ENCODE peak calls at places on chromosomes 3 and 15, in eight cellular contexts. L, N, V, O, U, B, T and W are unnamed samples. For H3K27me3, the result is how much of the 10 kb centered on the place peaks cover.

GRCh38 chr15:74958908-74959642 is 2.5 kb upstream of the RPP25 start:
- DNase-seq in T (no peak), V (no peak), O (no peak), N (no peak), U (no peak), B (no peak), L (no peak), W (no peak)

GRCh38 chr15:41928637-41929620 is 35.1 kb upstream of the SPTBN5 start:
- DNase-seq in L (no peak), O (peak), N (no peak), B (peak), T (no peak), V (no peak), U (no peak), W (no peak)

GRCh38 chr3:4977001-4977888 is 2.0 kb upstream of the BHLHE40 start:
- DNase-seq in O (peak), V (peak), N (peak), T (no peak), U (peak), L (peak), B (peak), W (peak)

GRCh38 chr3:20645340-20645739 is 459.3 kb upstream of the SGO1 start:
- DNase-seq in L (no peak), O (no peak), U (no peak), V (no peak), B (no peak), T (no peak), N (no peak), W (no peak)

GRCh38 chr3:12629560-12629959 is 34.4 kb downstream of the RAF1 start:
- DNase-seq in U (no peak), N (no peak), V (no peak), L (no peak), B (peak), T (no peak), O (no peak), W (no peak)

GRCh38 chr3:170109579-170110293 is 71.8 kb downstream of the PHC3 start:
- DNase-seq in L (no peak), O (no peak), N (no peak), U (no peak), B (no peak), V (no peak), T (no peak), W (no peak)

GRCh38 chr15:42218953-42219596 is 11.0 kb upstream of the VPS39 start:
- DNase-seq in N (no peak), T (no peak), O (no peak), L (no peak), U (no peak), B (no peak), V (no peak), W (no peak)

GRCh38 chr3:61181874-61182273 is 69.4 kb downstream of the FHIT start:
- DNase-seq in L (peak), V (no peak), B (no peak), N (no peak), O (no peak), T (no peak), U (no peak), W (no peak)

GRCh38 chr3:185823280-185824044 is 1.4 kb downstream of the IGF2BP2 start:
- DNase-seq in L (no peak), N (no peak), B (peak), O (peak), V (peak), T (no peak), U (no peak), W (peak)

GRCh38 chr15:71386448-71387236 is 271.4 kb downstream of the THSD4 start:
- DNase-seq in T (no peak), U (no peak), B (no peak), V (no peak), O (no peak), L (no peak), N (no peak), W (no peak)

GRCh38 chr3:20480771-20481170 is 294.8 kb upstream of the SGO1 start:
- DNase-seq in L (no peak), U (no peak), V (no peak), B (no peak), N (no peak), O (no peak), T (no peak), W (no peak)

GRCh38 chr15:89429986-89430385 is 66.4 kb downstream of the RHCG start:
- DNase-seq in V (no peak), T (no peak), O (no peak), B (no peak), U (no peak), N (no peak), L (no peak), W (no peak)

GRCh38 chr3:161104561-161105551 is at the start of gene B3GALNT1:
- DNase-seq in O (peak), T (no peak), N (peak), U (no peak), B (peak), L (no peak), V (peak), W (peak)

DNA sequence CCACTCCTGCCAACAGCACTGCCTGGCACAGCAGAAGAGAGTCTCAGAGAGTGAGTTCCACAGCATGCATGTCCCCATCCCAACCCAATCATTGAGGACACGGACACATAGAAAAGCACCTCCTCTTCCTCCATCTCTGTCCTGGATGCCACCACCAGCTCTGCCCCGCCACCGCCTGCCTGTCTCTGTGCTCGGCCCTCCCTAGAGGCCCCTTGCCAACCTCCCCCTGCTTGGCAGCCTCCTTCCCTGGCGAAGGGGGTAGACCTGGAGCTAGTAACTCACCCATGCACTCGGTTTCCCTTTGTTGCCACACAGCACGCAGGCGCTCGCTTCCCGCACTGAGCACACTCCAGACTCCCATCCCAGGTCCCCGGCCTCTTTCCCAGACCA is 66.1 kb upstream of the SLC6A1 start:
- DNase-seq in U (no peak), V (no peak), T (no peak), B (no peak), L (no peak), N (no peak), O (no peak), W (no peak)
- TF ChIP-seq EP300 in U (no peak), V (no peak), T (no peak), B (no peak), L (no peak), N (no peak), O (no peak), W (no peak)

GRCh38 chr3:69823710-69824109 is 84.4 kb downstream of the MITF start:
- DNase-seq in B (no peak), V (no peak), U (no peak), O (no peak), T (no peak), L (no peak), N (no peak), W (no peak)
- H3K27me3 ChIP-seq in B (under half), V (under half), U (under half), O (under half), T (under half), L (under half), N (under half), W (under half)

DNA sequence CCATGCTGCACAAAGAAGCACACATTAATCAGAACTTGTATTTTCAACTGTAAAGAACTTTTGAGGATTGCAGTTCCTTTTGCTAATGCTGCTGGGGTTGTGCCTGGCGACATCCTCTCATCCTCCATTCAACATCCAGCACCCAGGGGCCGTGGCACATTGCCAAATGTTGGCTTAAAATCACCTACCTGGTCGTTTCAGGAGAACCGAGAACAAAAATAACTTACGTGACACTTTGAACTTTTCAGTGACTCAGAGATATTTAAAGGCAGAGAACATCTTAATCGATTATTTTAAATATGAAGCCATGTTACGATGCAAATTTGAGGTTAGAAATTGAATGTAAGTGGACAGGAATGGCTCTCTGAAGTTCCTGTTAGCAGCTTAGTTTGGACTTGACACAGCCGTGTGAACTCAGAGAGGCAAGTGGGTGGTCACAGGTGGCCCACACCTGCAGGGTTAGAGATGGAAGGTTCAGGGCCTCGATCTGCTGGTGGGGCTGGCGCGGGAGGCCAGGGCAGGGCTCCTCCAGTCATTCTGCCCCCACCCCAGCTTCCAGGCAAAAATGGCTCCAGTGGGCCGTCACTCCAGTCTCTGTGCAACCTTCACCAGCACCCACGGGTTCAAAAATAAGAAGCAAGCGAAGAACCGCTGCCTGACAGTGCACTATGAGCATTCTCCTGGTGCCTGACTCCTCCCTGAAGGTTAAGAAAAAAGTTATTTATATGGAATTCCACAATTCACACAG is 12.2 kb downstream of the LRRK1 start:
- DNase-seq in T (no peak), B (no peak), N (no peak), L (no peak), U (no peak), O (no peak), V (peak), W (no peak)
- TF ChIP-seq POLR2A in T (no peak), B (no peak), N (no peak), L (no peak), U (no peak), O (no peak), V (no peak), W (no peak)

DNA sequence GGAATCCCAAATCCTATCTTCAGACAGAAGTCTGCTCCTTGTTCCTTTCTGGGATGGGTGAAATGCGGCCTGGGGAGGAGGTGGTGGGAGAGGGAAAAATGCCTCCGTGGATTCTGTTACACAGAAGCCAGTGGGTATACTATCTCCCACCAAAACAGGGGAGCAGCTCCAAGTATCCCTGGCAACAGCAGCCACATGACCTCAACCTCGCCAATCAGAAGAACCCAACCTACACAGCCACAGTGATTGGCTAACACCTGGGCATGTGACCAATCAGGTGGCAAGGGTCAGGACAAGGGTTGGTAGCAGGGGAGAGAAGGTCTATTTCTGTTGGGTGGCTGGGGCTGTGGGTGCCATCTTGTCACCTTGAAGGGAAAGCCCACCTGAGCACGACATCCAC is 9.1 kb upstream of the ACAD9 start:
- DNase-seq in N (no peak), U (no peak), B (no peak), O (no peak), V (no peak), T (no peak), L (no peak), W (no peak)
- TF ChIP-seq EP300 in N (no peak), U (no peak), B (no peak), O (no peak), V (no peak), T (no peak), L (no peak), W (no peak)

GRCh38 chr15:36888018-36888992 is 212.0 kb downstream of the MEIS2 start:
- DNase-seq in L (no peak), V (no peak), O (no peak), T (no peak), N (no peak), B (no peak), U (no peak), W (no peak)
- H3K27me3 ChIP-seq in L (under half), V (half or more), O (under half), T (under half), N (under half), B (half or more), U (half or more), W (under half)

DNA sequence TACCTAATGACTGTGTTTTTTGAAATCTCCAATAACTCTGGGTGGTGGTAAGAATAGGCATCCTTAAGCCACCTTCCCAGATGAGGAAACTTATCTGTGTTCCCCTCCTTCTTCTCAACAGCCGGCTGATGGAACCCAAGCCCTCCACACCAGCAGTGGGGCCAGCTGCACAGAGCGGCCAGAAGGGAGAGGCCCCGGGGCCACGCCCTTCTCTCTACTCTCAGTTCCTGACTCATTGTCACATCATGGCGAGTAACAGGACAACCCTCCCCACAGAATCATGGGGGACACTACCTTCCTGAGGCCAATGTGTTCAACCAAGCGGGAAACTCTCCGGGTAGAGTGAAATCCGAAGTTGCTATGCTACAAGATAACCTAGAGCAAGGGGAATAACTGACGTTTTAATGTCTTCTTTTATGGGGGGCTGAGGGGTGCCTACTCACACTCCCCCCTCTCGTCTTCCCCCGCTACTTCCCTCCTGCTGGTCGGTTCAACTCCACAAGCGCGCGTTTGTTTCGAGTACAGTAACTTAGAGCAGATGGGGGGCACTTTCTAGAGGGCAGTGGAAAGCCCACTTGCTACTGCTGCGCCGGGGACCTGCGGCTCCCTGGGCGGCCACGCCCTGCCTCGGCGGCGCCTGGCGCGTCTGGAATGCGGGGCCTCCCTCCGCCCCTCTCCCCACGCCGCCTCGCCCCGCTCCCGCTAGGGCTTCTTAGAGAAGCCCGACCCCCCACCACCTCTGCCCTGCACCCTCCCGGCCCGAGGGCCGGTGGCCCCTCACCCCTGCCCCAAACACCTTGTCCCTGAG is 618 bp downstream of the ANXA2 start:
- DNase-seq in U (peak), V (peak), O (peak), N (peak), B (peak), L (no peak), T (no peak), W (peak)
- TF ChIP-seq POLR2A in U (no peak), V (peak), O (peak), N (no peak), B (no peak), L (no peak), T (no peak), W (no peak)

DNA sequence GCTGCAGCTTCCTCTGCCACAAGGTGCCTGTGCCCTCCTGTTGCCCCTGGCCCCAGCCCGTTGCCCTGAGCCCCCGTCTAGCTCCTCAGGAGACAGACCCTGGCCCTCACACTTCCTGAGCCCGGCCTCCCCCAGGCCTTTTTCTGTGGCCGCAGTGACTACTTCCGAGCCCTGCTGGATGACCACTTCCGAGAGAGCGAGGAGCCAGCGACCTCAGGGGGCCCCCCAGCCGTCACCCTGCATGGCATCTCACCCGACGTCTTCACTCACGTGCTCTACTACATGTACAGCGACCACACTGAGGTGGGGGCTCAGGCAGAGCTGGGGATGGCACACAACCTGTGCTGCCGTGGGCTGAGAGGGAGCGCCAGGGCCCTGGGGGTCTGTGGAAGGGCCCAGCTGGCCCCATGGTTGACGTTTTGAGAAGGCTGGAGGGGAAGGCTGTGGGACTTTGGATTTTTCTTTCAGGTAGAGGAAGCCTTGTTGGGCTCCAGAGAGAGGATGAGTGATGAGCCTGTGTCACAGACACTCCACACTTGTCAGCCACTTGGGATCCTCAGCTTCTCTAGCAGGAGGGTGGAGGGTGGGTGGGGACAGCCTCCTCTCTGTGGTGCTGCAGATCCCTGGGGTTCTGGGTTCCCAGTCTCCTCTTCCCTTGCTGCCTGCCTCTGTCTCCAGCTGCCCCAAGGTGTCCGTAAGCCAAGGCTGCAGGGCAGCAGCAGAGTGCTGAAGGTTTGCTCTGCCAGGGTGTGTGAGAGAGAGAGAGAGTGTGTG is 5.0 kb downstream of the ABTB1 start:
- DNase-seq in V (no peak), N (peak), L (no peak), B (peak), O (peak), U (peak), T (no peak), W (peak)
- TF ChIP-seq EP300 in V (no peak), N (no peak), L (no peak), B (no peak), O (no peak), U (no peak), T (no peak), W (no peak)

DNA sequence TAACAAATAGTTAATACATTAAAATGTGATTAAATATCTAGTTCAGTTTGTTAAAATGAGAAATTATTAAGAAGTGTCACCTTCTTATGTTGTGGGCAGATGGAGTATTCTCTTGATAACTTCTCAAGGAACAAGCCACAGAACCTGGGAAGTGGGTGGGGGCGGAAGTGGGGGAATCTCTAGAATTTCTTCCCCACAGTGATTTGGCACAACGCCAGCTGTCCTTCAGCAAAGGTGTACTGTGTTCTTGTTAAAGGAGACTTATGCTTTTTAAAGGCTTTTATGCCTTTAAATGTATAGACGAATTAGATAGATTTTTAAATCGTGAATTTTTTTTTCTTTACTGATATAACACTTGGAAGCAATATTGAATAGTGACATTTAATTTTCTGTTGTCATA is 42.4 kb downstream of the SEC22A start:
- DNase-seq in T (no peak), N (no peak), V (no peak), O (peak), U (no peak), B (no peak), L (no peak), W (no peak)
- H3K27me3 ChIP-seq in T (under half), N (under half), V (under half), O (under half), U (under half), B (under half), L (under half), W (under half)

DNA sequence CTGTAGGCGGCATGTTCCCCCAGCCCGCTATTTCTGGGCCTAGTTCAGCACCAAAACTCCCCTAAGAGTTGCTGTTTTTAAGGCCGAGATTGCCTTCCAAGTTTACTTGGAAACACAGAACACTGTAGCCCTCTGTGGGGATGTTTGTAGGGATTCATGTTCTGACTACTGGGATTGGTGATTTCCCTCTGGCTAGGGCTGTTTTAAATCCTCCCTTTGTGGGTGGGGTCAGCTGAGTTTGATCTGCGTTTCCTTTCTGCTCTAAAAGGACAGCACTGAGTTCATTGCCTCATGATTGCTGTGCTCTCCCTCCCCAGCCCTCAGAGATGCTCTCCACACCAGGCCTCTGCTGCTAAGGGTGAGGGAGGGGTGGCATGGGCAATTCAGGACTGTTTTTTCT is 640.6 kb upstream of the DPPA4 start:
- DNase-seq in U (no peak), V (no peak), T (no peak), O (no peak), N (no peak), B (no peak), L (no peak), W (no peak)
- TF ChIP-seq POLR2A in U (no peak), V (no peak), T (no peak), O (no peak), N (no peak), B (no peak), L (no peak), W (no peak)

GRCh38 chr3:81622395-81622794 is 139.1 kb downstream of the GBE1 start:
- DNase-seq in N (no peak), B (no peak), L (no peak), U (no peak), V (no peak), T (no peak), O (no peak), W (no peak)

GRCh38 chr3:81620813-81621212 is 140.6 kb downstream of the GBE1 start:
- DNase-seq in B (no peak), T (no peak), L (no peak), O (no peak), N (no peak), V (no peak), U (no peak), W (no peak)

GRCh38 chr3:81621277-81621676 is 140.2 kb downstream of the GBE1 start:
- DNase-seq in U (no peak), V (no peak), T (no peak), B (no peak), N (no peak), L (no peak), O (no peak), W (no peak)
- TF ChIP-seq EP300 in U (no peak), V (no peak), T (no peak), B (no peak), N (no peak), L (no peak), O (no peak), W (no peak)